ENCODE peak calls at places on chromosomes 6 and 20, in ten cellular contexts. I is ELF-1, G is NCI-H460, Z is choroid plexus epithelial cell, M is GM18507, V is pulmonary artery endothelial cell, K is HT-29, B is H54, S is mesendoderm, L is endothelial cell. U is an unnamed sample.
A peak's percentile ranks its signal among the peaks of the same experiment; 100 is the strongest.

GRCh38 chr6:36659271-36659670 is 19.2 kb upstream of the CDKN1A start:
- DNase-seq in B (no peak), M (no peak), I (no peak), L (no peak), Z (peak; percentile 78), G (no peak), K (no peak), V (no peak), S (no peak), U (no peak)

GRCh38 chr6:125086716-125087115 is 66.9 kb upstream of the TPD52L1 start:
- DNase-seq in G (no peak), K (no peak), B (no peak), L (no peak), V (no peak), I (no peak), S (peak; percentile 15), Z (no peak), M (no peak), U (no peak)

GRCh38 chr20:25750765-25751696 is 54.4 kb upstream of the ZNF337 start:
- DNase-seq in Z (peak; percentile 70), K (peak; percentile 77), M (peak; percentile 28), B (no peak), V (no peak), L (peak; percentile 40), G (peak; percentile 38), S (peak; percentile 8), I (peak; percentile 26), U (peak; percentile 82)

GRCh38 chr20:37839432-37839827 is 63.5 kb upstream of the VSTM2L start:
- DNase-seq in V (no peak), I (no peak), L (no peak), M (no peak), Z (peak; percentile 8), B (no peak), K (no peak), S (no peak), G (no peak), U (peak; percentile 26)

GRCh38 chr6:16769131-16769985 is 8.1 kb upstream of the ATXN1 start:
- DNase-seq in I (peak; percentile 39), G (peak; percentile 83), K (peak; percentile 94), M (no peak), L (no peak), S (peak; percentile 67), Z (peak; percentile 89), V (peak; percentile 69), B (peak; percentile 14), U (no peak)

GRCh38 chr6:1688396-1688795 is 78.7 kb downstream of the FOXC1 start:
- DNase-seq in L (no peak), V (no peak), G (no peak), B (no peak), K (no peak), S (no peak), Z (no peak), I (no peak), M (no peak), U (no peak)

GRCh38 chr6:42555477-42556457 is 8.1 kb upstream of the UBR2 start:
- DNase-seq in Z (peak; percentile 31), L (no peak), V (no peak), M (no peak), K (peak; percentile 62), B (no peak), G (no peak), S (peak; percentile 60), I (no peak), U (no peak)

GRCh38 chr6:57224769-57225515 is 2.8 kb upstream of the RAB23 start:
- DNase-seq in B (no peak), G (no peak), I (no peak), K (no peak), M (no peak), V (no peak), L (no peak), S (peak; percentile 20), Z (peak; percentile 61), U (no peak)

GRCh38 chr6:160092602-160093001 is 29.0 kb upstream of the SLC22A1 start:
- DNase-seq in L (no peak), S (no peak), G (no peak), K (no peak), V (no peak), I (no peak), B (no peak), Z (no peak), M (no peak), U (no peak)

GRCh38 chr6:56764081-56764566 is 121.4 kb upstream of the DST start:
- DNase-seq in M (no peak), B (no peak), G (no peak), L (peak; percentile 21), K (peak; percentile 65), I (peak; percentile 54), V (no peak), Z (peak; percentile 74), S (peak; percentile 82), U (peak; percentile 40)

GRCh38 chr20:61061981-61062380 is 190.1 kb upstream of the CDH4 start:
- DNase-seq in Z (no peak), V (no peak), I (no peak), K (no peak), L (no peak), S (no peak), B (no peak), M (no peak), G (no peak), U (no peak)

GRCh38 chr20:56440346-56441007 is 27.9 kb upstream of the RTF2 start:
- DNase-seq in Z (peak; percentile 50), K (no peak), S (no peak), L (no peak), I (no peak), G (no peak), B (no peak), M (peak; percentile 28), V (no peak), U (no peak)

GRCh38 chr20:36447101-36447500 is 94.2 kb upstream of the MYL9 start:
- DNase-seq in B (no peak), S (no peak), V (no peak), L (no peak), I (peak; percentile 79), K (no peak), M (no peak), G (no peak), Z (no peak), U (no peak)

GRCh38 chr20:41428285-41428684 is 61.7 kb upstream of the EMILIN3 start:
- DNase-seq in V (no peak), Z (peak; percentile 91), I (no peak), M (no peak), L (no peak), B (peak; percentile 40), G (no peak), K (no peak), S (no peak), U (no peak)

GRCh38 chr20:47502801-47503239 is 1.1 kb downstream of the NCOA3 start:
- DNase-seq in K (peak; percentile 76), M (no peak), I (peak; percentile 46), S (peak; percentile 54), G (peak; percentile 15), L (no peak), Z (peak; percentile 51), B (no peak), V (no peak), U (no peak)

GRCh38 chr6:47106721-47107197 is 64.6 kb upstream of the ADGRF1 start:
- DNase-seq in I (peak; percentile 86), V (no peak), G (no peak), Z (no peak), K (peak; percentile 88), M (no peak), L (no peak), B (no peak), S (peak; percentile 97), U (no peak)

GRCh38 chr6:36249010-36249409 is 20.9 kb upstream of the PNPLA1 start:
- DNase-seq in I (no peak), B (peak; percentile 31), V (peak; percentile 84), Z (peak; percentile 93), G (no peak), M (no peak), S (peak; percentile 26), L (no peak), K (peak; percentile 4), U (no peak)

GRCh38 chr6:2714359-2714895 is 36.3 kb downstream of the MYLK4 start:
- DNase-seq in L (no peak), I (no peak), G (no peak), B (peak; percentile 27), Z (peak; percentile 87), M (no peak), S (no peak), K (no peak), V (peak; percentile 27), U (no peak)

GRCh38 chr6:50791900-50792508 is 26.7 kb upstream of the TFAP2B start:
- DNase-seq in I (no peak), L (peak; percentile 42), S (peak; percentile 57), K (peak; percentile 56), Z (peak; percentile 44), M (peak; percentile 9), B (peak; percentile 7), G (peak; percentile 31), V (no peak), U (peak; percentile 42)

GRCh38 chr20:47680804-47681529 is 104.3 kb downstream of the SULF2 start:
- DNase-seq in B (no peak), V (no peak), G (no peak), S (no peak), I (no peak), M (no peak), K (no peak), Z (peak; percentile 26), L (no peak), U (no peak)

GRCh38 chr20:4304601-4305000 is 289.2 kb upstream of the RNF24 start:
- DNase-seq in I (no peak), K (no peak), S (no peak), B (no peak), G (no peak), M (no peak), Z (no peak), L (no peak), V (no peak), U (no peak)

GRCh38 chr6:90574610-90575009 is 12.3 kb downstream of the MAP3K7 start:
- DNase-seq in I (no peak), Z (peak; percentile 85), V (no peak), S (no peak), L (no peak), G (no peak), M (no peak), B (no peak), K (no peak), U (no peak)

GRCh38 chr6:112149236-112149635 is 61.8 kb downstream of the FAM229B start:
- DNase-seq in K (no peak), I (no peak), V (no peak), M (no peak), L (no peak), Z (no peak), G (no peak), B (no peak), S (no peak), U (no peak)

GRCh38 chr6:71346034-71346680 is 57.5 kb downstream of the OGFRL1 start:
- DNase-seq in Z (no peak), M (no peak), S (no peak), G (no peak), L (no peak), I (no peak), V (no peak), K (no peak), B (no peak), U (no peak)